ENCODE peak calls at places on chromosomes 1 and 21, in eight cellular contexts. One of them, this sample, is unnamed.

GRCh38 chr21:37866027-37866426 is 50.2 kb downstream of the KCNJ6 start:
- DNase-seq in HCT116: no peak
- DNase-seq in neural progenitor cell: no peak
- DNase-seq in hepatocyte: no peak
- DNase-seq in PC-3: no peak
- DNase-seq in OCI-LY7: peak; percentile 29
- DNase-seq in GM23248: peak; percentile 55
- DNase-seq in MM.1S: peak; percentile 29
- DNase-seq in this sample: no peak

GRCh38 chr1:89672489-89673183 is 39.7 kb downstream of the LRRC8C start:
- DNase-seq in HCT116: no peak
- DNase-seq in neural progenitor cell: no peak
- DNase-seq in hepatocyte: no peak
- DNase-seq in PC-3: peak; percentile 10
- DNase-seq in OCI-LY7: no peak
- DNase-seq in GM23248: peak; percentile 36
- DNase-seq in MM.1S: no peak
- DNase-seq in this sample: no peak

GRCh38 chr1:223444411-223444810 is 51.2 kb downstream of the CCDC185 start:
- DNase-seq in HCT116: no peak
- DNase-seq in neural progenitor cell: no peak
- DNase-seq in hepatocyte: no peak
- DNase-seq in PC-3: peak; percentile 34
- DNase-seq in OCI-LY7: no peak
- DNase-seq in GM23248: no peak
- DNase-seq in MM.1S: no peak
- DNase-seq in this sample: no peak

GRCh38 chr1:221796700-221797099 is 54.8 kb upstream of the DUSP10 start:
- DNase-seq in HCT116: no peak
- DNase-seq in neural progenitor cell: no peak
- DNase-seq in hepatocyte: no peak
- DNase-seq in PC-3: no peak
- DNase-seq in OCI-LY7: no peak
- DNase-seq in GM23248: no peak
- DNase-seq in MM.1S: no peak
- DNase-seq in this sample: no peak

GRCh38 chr1:33005117-33005811 is 31.4 kb downstream of the AK2 start:
- DNase-seq in HCT116: no peak
- DNase-seq in neural progenitor cell: no peak
- DNase-seq in hepatocyte: no peak
- DNase-seq in PC-3: no peak
- DNase-seq in OCI-LY7: no peak
- DNase-seq in GM23248: no peak
- DNase-seq in MM.1S: no peak
- DNase-seq in this sample: no peak

GRCh38 chr21:36437745-36438128 is 42.2 kb downstream of the CLDN14 start:
- DNase-seq in HCT116: no peak
- DNase-seq in neural progenitor cell: no peak
- DNase-seq in hepatocyte: no peak
- DNase-seq in PC-3: peak; percentile 74
- DNase-seq in OCI-LY7: no peak
- DNase-seq in GM23248: peak; percentile 87
- DNase-seq in MM.1S: no peak
- DNase-seq in this sample: no peak

GRCh38 chr1:16158025-16158424 is 2.2 kb upstream of the EPHA2 start:
- DNase-seq in HCT116: no peak
- DNase-seq in neural progenitor cell: no peak
- DNase-seq in hepatocyte: no peak
- DNase-seq in PC-3: no peak
- DNase-seq in OCI-LY7: no peak
- DNase-seq in GM23248: no peak
- DNase-seq in MM.1S: no peak
- DNase-seq in this sample: no peak

GRCh38 chr1:85137660-85138059 is 63.2 kb downstream of the SYDE2 start:
- DNase-seq in HCT116: no peak
- DNase-seq in neural progenitor cell: no peak
- DNase-seq in hepatocyte: peak; percentile 78
- DNase-seq in PC-3: no peak
- DNase-seq in OCI-LY7: no peak
- DNase-seq in GM23248: peak; percentile 35
- DNase-seq in MM.1S: no peak
- DNase-seq in this sample: no peak

GRCh38 chr1:232457607-232458006 is 172.3 kb downstream of the SIPA1L2 start:
- DNase-seq in HCT116: no peak
- DNase-seq in neural progenitor cell: no peak
- DNase-seq in hepatocyte: no peak
- DNase-seq in PC-3: no peak
- DNase-seq in OCI-LY7: peak; percentile 45
- DNase-seq in GM23248: no peak
- DNase-seq in MM.1S: peak; percentile 95
- DNase-seq in this sample: no peak

GRCh38 chr1:171460018-171460585 is 25.2 kb upstream of the PRRC2C start:
- DNase-seq in HCT116: no peak
- DNase-seq in neural progenitor cell: no peak
- DNase-seq in hepatocyte: peak; percentile 37
- DNase-seq in PC-3: peak; percentile 63
- DNase-seq in OCI-LY7: no peak
- DNase-seq in GM23248: no peak
- DNase-seq in MM.1S: no peak
- DNase-seq in this sample: no peak

GRCh38 chr1:30883389-30884172 is 25.0 kb downstream of the SDC3 start:
- DNase-seq in HCT116: no peak
- DNase-seq in neural progenitor cell: no peak
- DNase-seq in hepatocyte: no peak
- DNase-seq in PC-3: no peak
- DNase-seq in OCI-LY7: no peak
- DNase-seq in GM23248: no peak
- DNase-seq in MM.1S: no peak
- DNase-seq in this sample: no peak

GRCh38 chr1:179141592-179142244 is 59.8 kb downstream of the TOR3A start:
- DNase-seq in HCT116: no peak
- DNase-seq in neural progenitor cell: peak; percentile 37
- DNase-seq in hepatocyte: no peak
- DNase-seq in PC-3: peak; percentile 56
- DNase-seq in OCI-LY7: no peak
- DNase-seq in GM23248: peak; percentile 92
- DNase-seq in MM.1S: no peak
- DNase-seq in this sample: no peak

GRCh38 chr1:206558794-206559660 is 51.7 kb downstream of the RASSF5 start:
- DNase-seq in HCT116: no peak
- DNase-seq in neural progenitor cell: no peak
- DNase-seq in hepatocyte: no peak
- DNase-seq in PC-3: no peak
- DNase-seq in OCI-LY7: peak; percentile 72
- DNase-seq in GM23248: no peak
- DNase-seq in MM.1S: peak; percentile 73
- DNase-seq in this sample: no peak

GRCh38 chr1:41330588-41331545 is 30.4 kb upstream of the FOXO6 start:
- DNase-seq in HCT116: peak; percentile 43
- DNase-seq in neural progenitor cell: peak; percentile 72
- DNase-seq in hepatocyte: no peak
- DNase-seq in PC-3: no peak
- DNase-seq in OCI-LY7: no peak
- DNase-seq in GM23248: no peak
- DNase-seq in MM.1S: no peak
- DNase-seq in this sample: peak; percentile 95

GRCh38 chr1:206471993-206472392 is 1.7 kb downstream of the IKBKE start:
- DNase-seq in HCT116: no peak
- DNase-seq in neural progenitor cell: no peak
- DNase-seq in hepatocyte: no peak
- DNase-seq in PC-3: no peak
- DNase-seq in OCI-LY7: no peak
- DNase-seq in GM23248: no peak
- DNase-seq in MM.1S: no peak
- DNase-seq in this sample: no peak

GRCh38 chr1:235018161-235018560 is 110.5 kb downstream of the TOMM20 start:
- DNase-seq in HCT116: peak; percentile 19
- DNase-seq in neural progenitor cell: no peak
- DNase-seq in hepatocyte: peak; percentile 50
- DNase-seq in PC-3: peak; percentile 93
- DNase-seq in OCI-LY7: no peak
- DNase-seq in GM23248: peak; percentile 99
- DNase-seq in MM.1S: no peak
- DNase-seq in this sample: no peak

GRCh38 chr1:1200876-1201810 is 5.2 kb downstream of the TNFRSF18 start:
- DNase-seq in HCT116: no peak
- DNase-seq in neural progenitor cell: peak; percentile 72
- DNase-seq in hepatocyte: peak; percentile 84
- DNase-seq in PC-3: peak; percentile 48
- DNase-seq in OCI-LY7: no peak
- DNase-seq in GM23248: peak; percentile 67
- DNase-seq in MM.1S: no peak
- DNase-seq in this sample: peak; percentile 68

GRCh38 chr1:81158592-81158991 is 642.1 kb upstream of the ADGRL2 start:
- DNase-seq in HCT116: no peak
- DNase-seq in neural progenitor cell: peak; percentile 24
- DNase-seq in hepatocyte: no peak
- DNase-seq in PC-3: no peak
- DNase-seq in OCI-LY7: no peak
- DNase-seq in GM23248: no peak
- DNase-seq in MM.1S: peak; percentile 8
- DNase-seq in this sample: no peak

GRCh38 chr1:27176954-27177353 is 22.0 kb upstream of the SLC9A1 start:
- DNase-seq in HCT116: no peak
- DNase-seq in neural progenitor cell: no peak
- DNase-seq in hepatocyte: no peak
- DNase-seq in PC-3: no peak
- DNase-seq in OCI-LY7: no peak
- DNase-seq in GM23248: no peak
- DNase-seq in MM.1S: no peak
- DNase-seq in this sample: no peak

GRCh38 chr1:53121319-53122172 is 20.9 kb downstream of the SLC1A7 start:
- DNase-seq in HCT116: no peak
- DNase-seq in neural progenitor cell: peak; percentile 37
- DNase-seq in hepatocyte: peak; percentile 91
- DNase-seq in PC-3: peak; percentile 42
- DNase-seq in OCI-LY7: no peak
- DNase-seq in GM23248: peak; percentile 67
- DNase-seq in MM.1S: no peak
- DNase-seq in this sample: no peak

GRCh38 chr21:43881918-43882317 is 16.9 kb downstream of the AGPAT3 start:
- DNase-seq in HCT116: no peak
- DNase-seq in neural progenitor cell: no peak
- DNase-seq in hepatocyte: no peak
- DNase-seq in PC-3: no peak
- DNase-seq in OCI-LY7: no peak
- DNase-seq in GM23248: no peak
- DNase-seq in MM.1S: no peak
- DNase-seq in this sample: no peak

GRCh38 chr1:243996223-243996622 is 54.9 kb upstream of the ZBTB18 start:
- DNase-seq in HCT116: no peak
- DNase-seq in neural progenitor cell: no peak
- DNase-seq in hepatocyte: no peak
- DNase-seq in PC-3: no peak
- DNase-seq in OCI-LY7: no peak
- DNase-seq in GM23248: no peak
- DNase-seq in MM.1S: no peak
- DNase-seq in this sample: no peak

GRCh38 chr1:159009704-159010361 is at the start of gene IFI16:
- DNase-seq in HCT116: no peak
- DNase-seq in neural progenitor cell: no peak
- DNase-seq in hepatocyte: peak; percentile 83
- DNase-seq in PC-3: peak; percentile 48
- DNase-seq in OCI-LY7: peak; percentile 80
- DNase-seq in GM23248: peak; percentile 97
- DNase-seq in MM.1S: peak; percentile 93
- DNase-seq in this sample: no peak
- TF ChIP-seq EZH2phosphoT487 in HCT116: no peak
- TF ChIP-seq EZH2phosphoT487 in neural progenitor cell: no peak
- TF ChIP-seq EZH2phosphoT487 in hepatocyte: no peak
- TF ChIP-seq EZH2phosphoT487 in PC-3: no peak
- TF ChIP-seq EZH2phosphoT487 in OCI-LY7: no peak
- TF ChIP-seq EZH2phosphoT487 in GM23248: no peak
- TF ChIP-seq EZH2phosphoT487 in MM.1S: no peak
- TF ChIP-seq EZH2phosphoT487 in this sample: no peak

GRCh38 chr1:62356257-62356835 is 37.1 kb upstream of the KANK4 start:
- DNase-seq in HCT116: peak; percentile 19
- DNase-seq in neural progenitor cell: no peak
- DNase-seq in hepatocyte: peak; percentile 35
- DNase-seq in PC-3: peak; percentile 90
- DNase-seq in OCI-LY7: no peak
- DNase-seq in GM23248: peak; percentile 92
- DNase-seq in MM.1S: no peak
- DNase-seq in this sample: no peak
- TF ChIP-seq EZH2phosphoT487 in HCT116: no peak
- TF ChIP-seq EZH2phosphoT487 in neural progenitor cell: no peak
- TF ChIP-seq EZH2phosphoT487 in hepatocyte: no peak
- TF ChIP-seq EZH2phosphoT487 in PC-3: no peak
- TF ChIP-seq EZH2phosphoT487 in OCI-LY7: no peak
- TF ChIP-seq EZH2phosphoT487 in GM23248: no peak
- TF ChIP-seq EZH2phosphoT487 in MM.1S: no peak
- TF ChIP-seq EZH2phosphoT487 in this sample: no peak

GRCh38 chr1:197265168-197265567 is 2.9 kb upstream of the CRB1 start:
- DNase-seq in HCT116: no peak
- DNase-seq in neural progenitor cell: no peak
- DNase-seq in hepatocyte: no peak
- DNase-seq in PC-3: no peak
- DNase-seq in OCI-LY7: no peak
- DNase-seq in GM23248: no peak
- DNase-seq in MM.1S: no peak
- DNase-seq in this sample: no peak

GRCh38 chr1:197272791-197273190 is 4.7 kb downstream of the CRB1 start:
- DNase-seq in HCT116: no peak
- DNase-seq in neural progenitor cell: no peak
- DNase-seq in hepatocyte: no peak
- DNase-seq in PC-3: no peak
- DNase-seq in OCI-LY7: no peak
- DNase-seq in GM23248: peak; percentile 20
- DNase-seq in MM.1S: no peak
- DNase-seq in this sample: no peak

GRCh38 chr1:197269053-197269452 is 1.0 kb downstream of the CRB1 start:
- DNase-seq in HCT116: no peak
- DNase-seq in neural progenitor cell: peak; percentile 11
- DNase-seq in hepatocyte: no peak
- DNase-seq in PC-3: no peak
- DNase-seq in OCI-LY7: no peak
- DNase-seq in GM23248: no peak
- DNase-seq in MM.1S: no peak
- DNase-seq in this sample: no peak

DNA sequence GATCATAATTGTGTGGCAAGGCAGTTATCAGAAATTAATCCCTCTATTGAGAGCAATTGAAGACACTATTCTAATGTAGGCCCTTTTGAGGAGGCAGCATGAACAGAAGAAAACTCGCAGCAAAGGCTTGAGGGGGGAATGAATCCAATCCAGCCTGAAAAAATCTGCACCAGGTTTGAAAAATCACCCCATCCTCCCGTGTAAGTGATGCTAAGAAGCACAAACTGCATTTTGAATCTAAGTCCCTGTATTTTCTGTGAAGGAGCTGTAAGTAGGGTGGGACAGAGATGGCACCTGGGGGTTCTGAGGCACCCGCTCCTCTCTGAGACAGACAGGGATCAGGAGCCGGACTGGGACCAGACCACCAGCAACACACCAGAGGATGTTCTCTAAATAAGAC is at the start of gene CRB1:
- DNase-seq in HCT116: no peak
- DNase-seq in neural progenitor cell: peak; percentile 26
- DNase-seq in hepatocyte: no peak
- DNase-seq in PC-3: no peak
- DNase-seq in OCI-LY7: peak; percentile 2
- DNase-seq in GM23248: peak; percentile 2
- DNase-seq in MM.1S: peak; percentile 6
- DNase-seq in this sample: peak; percentile 45
- TF ChIP-seq EZH2phosphoT487 in HCT116: no peak
- TF ChIP-seq EZH2phosphoT487 in neural progenitor cell: no peak
- TF ChIP-seq EZH2phosphoT487 in hepatocyte: no peak
- TF ChIP-seq EZH2phosphoT487 in PC-3: no peak
- TF ChIP-seq EZH2phosphoT487 in OCI-LY7: no peak
- TF ChIP-seq EZH2phosphoT487 in GM23248: no peak
- TF ChIP-seq EZH2phosphoT487 in MM.1S: no peak
- TF ChIP-seq EZH2phosphoT487 in this sample: no peak

GRCh38 chr1:98119793-98120192 is 199.0 kb upstream of the DPYD start:
- DNase-seq in HCT116: no peak
- DNase-seq in neural progenitor cell: peak; percentile 59
- DNase-seq in hepatocyte: peak; percentile 51
- DNase-seq in PC-3: peak; percentile 62
- DNase-seq in OCI-LY7: no peak
- DNase-seq in GM23248: peak; percentile 27
- DNase-seq in MM.1S: peak; percentile 8
- DNase-seq in this sample: peak; percentile 60
- TF ChIP-seq EZH2phosphoT487 in HCT116: no peak
- TF ChIP-seq EZH2phosphoT487 in neural progenitor cell: no peak
- TF ChIP-seq EZH2phosphoT487 in hepatocyte: no peak
- TF ChIP-seq EZH2phosphoT487 in PC-3: no peak
- TF ChIP-seq EZH2phosphoT487 in OCI-LY7: no peak
- TF ChIP-seq EZH2phosphoT487 in GM23248: no peak
- TF ChIP-seq EZH2phosphoT487 in MM.1S: no peak
- TF ChIP-seq EZH2phosphoT487 in this sample: no peak